ENCODE peak calls at places on chromosomes 1 and 21, in eight cellular contexts. E, P, T, M, A, J, W and G are unnamed samples.
A peak's percentile ranks its signal among the peaks of the same experiment; 100 is the strongest.

GRCh38 chr21:42661688-42662429 is 8.4 kb downstream of the PDE9A start:
- DNase-seq in M (no peak), T (no peak), P (no peak), W (no peak), E (no peak), J (no peak), A (no peak), G (no peak)

GRCh38 chr1:203091761-203092330 is 6.0 kb upstream of the MYOG start:
- DNase-seq in M (no peak), W (no peak), E (no peak), P (no peak), T (no peak), J (no peak), A (no peak), G (no peak)

GRCh38 chr1:85344256-85344694 is 67.8 kb upstream of the BCL10 start:
- DNase-seq in P (peak; percentile 76), M (no peak), J (peak; percentile 44), A (peak; percentile 71), T (peak; percentile 21), W (peak; percentile 64), E (no peak), G (no peak)

GRCh38 chr21:15894596-15894995 is 164.8 kb downstream of the USP25 start:
- DNase-seq in W (peak; percentile 36), J (no peak), T (peak; percentile 5), A (no peak), E (no peak), M (no peak), P (peak; percentile 40), G (no peak)

GRCh38 chr1:203408485-203409229 is 57.7 kb upstream of the FMOD start:
- DNase-seq in E (no peak), A (no peak), T (no peak), J (no peak), M (peak; percentile 54), W (peak; percentile 80), P (peak; percentile 88), G (peak; percentile 31)

GRCh38 chr1:240134596-240134995 is 42.9 kb downstream of the FMN2 start:
- DNase-seq in P (no peak), M (no peak), J (no peak), A (no peak), T (no peak), W (peak; percentile 80), E (no peak), G (no peak)

GRCh38 chr1:240021709-240022108 is 70.0 kb upstream of the FMN2 start:
- DNase-seq in W (no peak), J (no peak), P (no peak), T (no peak), M (no peak), A (no peak), E (no peak), G (no peak)

GRCh38 chr1:52686830-52687229 is 11.3 kb downstream of the COA7 start:
- DNase-seq in A (no peak), M (no peak), P (no peak), E (no peak), W (no peak), J (no peak), T (no peak), G (no peak)

GRCh38 chr1:204130989-204131892 is 20.6 kb downstream of the ETNK2 start:
- DNase-seq in W (peak; percentile 79), J (no peak), P (peak; percentile 90), E (no peak), A (no peak), T (no peak), M (peak; percentile 75), G (peak; percentile 41)

GRCh38 chr1:55965981-55966461 is 613.3 kb downstream of the PLPP3 start:
- DNase-seq in P (no peak), M (no peak), J (no peak), A (no peak), W (peak; percentile 64), E (no peak), T (no peak), G (no peak)

GRCh38 chr1:168636642-168637111 is 60.3 kb downstream of the XCL1 start:
- DNase-seq in J (no peak), A (no peak), E (no peak), P (peak; percentile 61), T (no peak), M (no peak), W (peak; percentile 86), G (peak; percentile 71)

DNA sequence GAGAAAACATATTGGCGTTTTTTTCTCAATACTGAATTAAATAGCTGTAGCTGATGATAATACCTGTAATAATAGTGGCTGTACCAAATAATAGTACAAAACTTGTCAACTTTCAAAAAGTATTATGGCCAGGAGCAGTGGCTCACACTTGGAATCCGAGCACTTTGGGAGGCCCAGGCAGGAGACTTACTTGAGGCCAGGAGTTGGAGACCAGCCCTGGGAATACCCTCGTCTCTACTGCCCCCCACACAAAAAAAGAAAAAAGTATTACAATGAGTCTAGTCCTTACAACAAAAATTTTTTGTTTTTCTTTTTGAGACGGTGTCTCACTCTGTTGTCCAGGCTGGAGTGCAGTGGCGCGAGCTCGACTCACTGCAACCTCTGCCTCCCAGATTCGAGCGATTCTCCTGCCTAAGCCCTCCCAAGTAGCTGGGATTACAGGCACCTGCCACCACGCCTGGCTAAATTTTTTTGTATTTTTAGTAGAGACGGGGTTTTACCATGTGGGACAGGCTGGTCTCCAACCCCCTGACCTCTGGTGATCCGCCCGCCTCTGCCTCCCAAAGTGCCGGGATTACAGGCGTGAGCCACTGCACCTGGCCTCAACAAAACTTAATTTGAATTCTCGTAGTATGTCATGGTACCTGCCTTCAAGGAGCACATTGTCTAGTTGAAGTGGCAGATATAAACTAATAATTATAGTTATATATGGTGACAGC is 1.4 kb downstream of the RBBP4 start:
- DNase-seq in P (no peak), J (no peak), E (no peak), M (no peak), T (no peak), A (no peak), W (no peak), G (no peak)
- H3K4me3 ChIP-seq in P (no peak overlapping the region), J (peak overlapping the region; percentile 91), E (peak overlapping the region; percentile 82), M (peak overlapping the region; percentile 87), T (peak overlapping the region; percentile 75), A (peak overlapping the region; percentile 86), W (peak overlapping the region; percentile 83), G (peak overlapping the region; percentile 75)

DNA sequence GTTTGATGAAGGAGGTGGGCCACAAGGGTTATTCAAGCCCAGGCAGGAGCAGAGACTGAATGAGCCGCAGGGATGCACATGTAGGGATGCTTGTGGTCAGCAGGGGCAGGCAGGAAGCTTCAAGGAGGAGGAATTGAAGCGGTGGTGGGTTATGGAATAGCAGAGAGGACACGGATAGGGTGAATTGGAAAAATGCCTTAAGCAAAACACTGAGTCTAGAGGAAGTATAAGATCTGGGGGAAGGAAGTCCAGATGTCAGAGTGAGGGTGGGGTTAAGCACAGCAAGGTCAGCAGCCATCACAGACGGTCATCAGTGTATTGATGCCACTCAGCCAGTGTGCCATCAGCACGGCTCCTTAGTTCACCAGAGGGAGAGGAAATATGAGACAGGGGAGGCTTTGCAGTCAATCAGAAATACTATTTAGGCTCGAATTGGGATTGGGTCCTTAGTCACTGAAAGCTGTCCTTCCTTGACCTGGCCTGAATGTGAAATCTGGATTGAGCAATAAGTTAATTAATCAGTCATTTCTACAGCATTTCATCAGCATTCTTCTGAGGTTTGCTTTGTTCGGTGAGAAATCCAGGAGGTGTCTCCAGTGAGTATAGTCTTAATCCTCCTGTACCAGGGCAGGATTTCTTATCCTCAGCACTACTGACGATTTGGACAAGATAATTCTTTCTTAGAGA is 6.0 kb upstream of the LCE1F start:
- DNase-seq in J (no peak), T (no peak), E (no peak), W (peak; percentile 73), M (no peak), P (no peak), A (no peak), G (no peak)
- TF ChIP-seq CTCF in J (no peak), T (no peak), E (no peak), W (peak; percentile 20), M (no peak), P (no peak), A (no peak), G (no peak)

GRCh38 chr1:149845416-149845815 is 54.0 kb upstream of the BOLA1 start:
- DNase-seq in J (no peak), T (peak; percentile 7), M (no peak), A (no peak), E (no peak), W (no peak), P (no peak), G (no peak)
- H3K4me3 ChIP-seq in J (no peak overlapping the region), T (no peak overlapping the region), M (peak overlapping the region; percentile 62), A (no peak overlapping the region), E (peak overlapping the region; percentile 38), W (no peak overlapping the region), P (no peak overlapping the region), G (peak overlapping the region; percentile 4)

GRCh38 chr21:25639167-25639921 is at the start of gene JAM2:
- DNase-seq in E (peak; percentile 55), M (no peak), P (peak; percentile 12), J (no peak), T (no peak), W (peak; percentile 9), A (peak; percentile 67), G (no peak)
- TF ChIP-seq CTCF in E (no peak), M (no peak), P (peak; percentile 16), J (peak; percentile 45), T (no peak), W (peak; percentile 30), A (peak; percentile 39), G (peak; percentile 35)

GRCh38 chr1:1343811-1344421 is 5.3 kb downstream of the DVL1 start:
- DNase-seq in M (no peak), T (no peak), J (no peak), W (no peak), E (no peak), A (no peak), P (no peak), G (no peak)
- H3K4me3 ChIP-seq in M (no peak overlapping the region), T (no peak overlapping the region), J (no peak overlapping the region), W (no peak overlapping the region), E (no peak overlapping the region), A (no peak overlapping the region), P (no peak overlapping the region), G (no peak overlapping the region)

GRCh38 chr1:218547901-218548730 is 203.0 kb downstream of the TGFB2 start:
- DNase-seq in A (no peak), P (no peak), E (no peak), W (no peak), M (no peak), T (no peak), J (no peak), G (no peak)

GRCh38 chr1:218548764-218549163 is 203.6 kb downstream of the TGFB2 start:
- DNase-seq in E (no peak), M (no peak), T (no peak), A (no peak), J (no peak), P (peak; percentile 19), W (no peak), G (no peak)

DNA sequence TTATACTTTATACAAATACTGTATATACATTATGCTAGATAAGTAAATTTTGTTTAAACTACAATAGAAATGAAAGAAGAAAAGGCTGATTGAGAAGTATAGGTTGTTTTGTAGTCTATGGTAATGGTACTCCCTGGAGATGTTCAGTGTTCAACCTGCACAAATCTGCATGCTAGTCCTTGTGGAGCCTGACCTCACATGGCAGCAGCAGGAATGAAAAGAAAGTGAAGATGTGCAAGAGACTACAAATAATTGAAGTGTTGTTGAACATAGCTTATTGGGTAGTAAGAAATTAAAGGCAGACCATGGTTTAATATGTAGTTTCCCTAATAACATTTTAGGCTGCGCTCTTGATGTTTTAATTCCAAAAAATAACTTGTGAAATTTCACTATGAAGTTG is 201.2 kb downstream of the TGFB2 start:
- DNase-seq in W (peak; percentile 31), A (no peak), M (no peak), T (no peak), P (peak; percentile 25), E (no peak), J (no peak), G (no peak)
- TF ChIP-seq CTCF in W (peak; percentile 45), A (no peak), M (peak; percentile 25), T (no peak), P (peak; percentile 18), E (no peak), J (no peak), G (peak; percentile 28)

GRCh38 chr1:107664882-107665871 is 299.8 kb downstream of the VAV3 start:
- DNase-seq in J (no peak), T (no peak), P (no peak), M (no peak), E (no peak), A (no peak), W (no peak), G (no peak)
- H3K4me3 ChIP-seq in J (no peak overlapping the region), T (no peak overlapping the region), P (no peak overlapping the region), M (no peak overlapping the region), E (no peak overlapping the region), A (no peak overlapping the region), W (no peak overlapping the region), G (no peak overlapping the region)